ENCODE peak calls at places on chromosomes 13 and 19, in eight cellular contexts. A is OCI-LY7, N is AG04450, I is fibroblast of lung, L is thoracic aorta, S is left lung, Z is IMR-90, G is ascending aorta. O is an unnamed sample.

GRCh38 chr19:17405250-17406038 is at the start of gene BST2:
- DNase-seq in A (peak; percentile 95), N (no peak), I (no peak), L (peak; percentile 20), S (peak; percentile 59), Z (peak; percentile 37), G (peak; percentile 33), O (peak; percentile 20)

GRCh38 chr19:33819496-33819874 is 22.8 kb downstream of the KCTD15 start:
- DNase-seq in A (no peak), N (no peak), I (no peak), L (no peak), S (no peak), Z (no peak), G (no peak), O (no peak)

GRCh38 chr19:18470153-18470552 is 32.2 kb upstream of the ISYNA1 start:
- DNase-seq in A (peak; percentile 41), N (no peak), I (no peak), L (no peak), S (no peak), Z (no peak), G (no peak), O (no peak)

GRCh38 chr13:106233336-106233735 is 302.1 kb downstream of the EFNB2 start:
- DNase-seq in A (no peak), N (no peak), I (no peak), L (no peak), S (no peak), Z (no peak), G (no peak), O (no peak)

GRCh38 chr13:98549728-98550317 is 27.1 kb downstream of the STK24 start:
- DNase-seq in A (no peak), N (no peak), I (no peak), L (no peak), S (no peak), Z (peak; percentile 60), G (no peak), O (no peak)

GRCh38 chr13:100517135-100517534 is 71.5 kb downstream of the GGACT start:
- DNase-seq in A (no peak), N (no peak), I (no peak), L (no peak), S (no peak), Z (no peak), G (no peak), O (no peak)

GRCh38 chr13:60679928-60680693 is 283.1 kb downstream of the TDRD3 start:
- DNase-seq in A (no peak), N (no peak), I (no peak), L (no peak), S (no peak), Z (no peak), G (no peak), O (no peak)

GRCh38 chr13:21033224-21033855 is 28.0 kb downstream of the LATS2 start:
- DNase-seq in A (no peak), N (no peak), I (peak; percentile 66), L (no peak), S (no peak), Z (no peak), G (no peak), O (no peak)

GRCh38 chr19:35144600-35145436 is 1.8 kb downstream of the FXYD7 start:
- DNase-seq in A (peak; percentile 36), N (no peak), I (no peak), L (no peak), S (no peak), Z (no peak), G (no peak), O (peak; percentile 28)

GRCh38 chr13:35720690-35721554 is 244.4 kb upstream of the MAB21L1 start:
- DNase-seq in A (peak; percentile 33), N (no peak), I (peak; percentile 53), L (no peak), S (no peak), Z (peak; percentile 46), G (no peak), O (no peak)

GRCh38 chr19:55482967-55483671 is 1.9 kb upstream of the NAT14 start:
- DNase-seq in A (no peak), N (no peak), I (no peak), L (no peak), S (no peak), Z (no peak), G (no peak), O (no peak)
- H3K9me3 ChIP-seq in A (no peaks in the 10 kb centered on the region), N (no peaks in the 10 kb centered on the region), I (no peaks in the 10 kb centered on the region), L (no peaks in the 10 kb centered on the region), S (no peaks in the 10 kb centered on the region), Z (no peaks in the 10 kb centered on the region), G (no peaks in the 10 kb centered on the region), O (no peaks in the 10 kb centered on the region)

GRCh38 chr19:294819-295686 is 3.9 kb upstream of the PLPP2 start:
- DNase-seq in A (peak; percentile 13), N (no peak), I (no peak), L (no peak), S (no peak), Z (peak; percentile 12), G (no peak), O (peak; percentile 44)

GRCh38 chr19:294341-294818 is 3.2 kb upstream of the PLPP2 start:
- DNase-seq in A (no peak), N (no peak), I (no peak), L (no peak), S (no peak), Z (peak; percentile 8), G (no peak), O (no peak)

GRCh38 chr19:296476-297225 is 5.4 kb upstream of the PLPP2 start:
- DNase-seq in A (no peak), N (no peak), I (no peak), L (no peak), S (peak; percentile 66), Z (no peak), G (no peak), O (no peak)

GRCh38 chr19:293436-294110 is 2.4 kb upstream of the PLPP2 start:
- DNase-seq in A (no peak), N (no peak), I (no peak), L (no peak), S (no peak), Z (no peak), G (no peak), O (no peak)

GRCh38 chr19:295687-296370 is 4.6 kb upstream of the PLPP2 start:
- DNase-seq in A (no peak), N (no peak), I (no peak), L (no peak), S (no peak), Z (no peak), G (no peak), O (no peak)
- H3K4me3 ChIP-seq in A (no peak overlapping the region), N (no peak overlapping the region), I (no peak overlapping the region), L (no peak overlapping the region), S (no peak overlapping the region), Z (no peak overlapping the region), G (no peak overlapping the region), O (no peak overlapping the region)

GRCh38 chr19:37519890-37520289 is 13.2 kb downstream of the ZNF793 start:
- DNase-seq in A (no peak), N (no peak), I (peak; percentile 12), L (no peak), S (no peak), Z (peak; percentile 28), G (no peak), O (no peak)
- H3K9me3 ChIP-seq in A (peaks cover 5% of the 10 kb centered on the region), N (peaks cover 52% of the 10 kb centered on the region), I (no peaks in the 10 kb centered on the region), L (peaks cover 27% of the 10 kb centered on the region), S (peaks cover 100% of the 10 kb centered on the region), Z (peaks cover 30% of the 10 kb centered on the region), G (peaks cover 88% of the 10 kb centered on the region), O (peaks cover 3% of the 10 kb centered on the region)

DNA sequence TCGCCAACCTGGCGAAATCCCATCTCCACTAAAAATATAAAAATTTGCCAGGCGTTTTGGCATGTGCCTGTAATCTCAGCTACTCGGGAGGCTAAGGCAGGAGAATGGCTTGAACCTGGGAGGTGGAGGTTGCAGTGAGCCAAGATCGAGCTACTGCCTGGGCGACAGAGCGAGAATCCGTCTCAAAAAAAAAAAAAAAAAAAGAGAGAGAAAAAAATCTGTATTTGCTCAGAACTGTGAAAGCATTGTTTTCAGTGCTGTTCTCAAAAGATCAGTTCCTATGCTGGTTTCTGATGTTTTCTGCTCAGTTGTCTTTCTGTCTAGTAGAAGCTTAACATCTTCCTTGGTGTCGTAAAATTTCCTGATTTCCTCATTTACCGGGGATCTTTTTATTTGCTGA is 2.5 kb downstream of the SF3A2 start:
- DNase-seq in A (peak; percentile 42), N (no peak), I (no peak), L (no peak), S (no peak), Z (no peak), G (no peak), O (no peak)
- H3K4me3 ChIP-seq in A (peak overlapping the region; percentile 96), N (peak overlapping the region; percentile 60), I (peak overlapping the region; percentile 67), L (peak overlapping the region; percentile 74), S (peak overlapping the region; percentile 98), Z (peak overlapping the region; percentile 25), G (peak overlapping the region; percentile 68), O (peak overlapping the region; percentile 53)

DNA sequence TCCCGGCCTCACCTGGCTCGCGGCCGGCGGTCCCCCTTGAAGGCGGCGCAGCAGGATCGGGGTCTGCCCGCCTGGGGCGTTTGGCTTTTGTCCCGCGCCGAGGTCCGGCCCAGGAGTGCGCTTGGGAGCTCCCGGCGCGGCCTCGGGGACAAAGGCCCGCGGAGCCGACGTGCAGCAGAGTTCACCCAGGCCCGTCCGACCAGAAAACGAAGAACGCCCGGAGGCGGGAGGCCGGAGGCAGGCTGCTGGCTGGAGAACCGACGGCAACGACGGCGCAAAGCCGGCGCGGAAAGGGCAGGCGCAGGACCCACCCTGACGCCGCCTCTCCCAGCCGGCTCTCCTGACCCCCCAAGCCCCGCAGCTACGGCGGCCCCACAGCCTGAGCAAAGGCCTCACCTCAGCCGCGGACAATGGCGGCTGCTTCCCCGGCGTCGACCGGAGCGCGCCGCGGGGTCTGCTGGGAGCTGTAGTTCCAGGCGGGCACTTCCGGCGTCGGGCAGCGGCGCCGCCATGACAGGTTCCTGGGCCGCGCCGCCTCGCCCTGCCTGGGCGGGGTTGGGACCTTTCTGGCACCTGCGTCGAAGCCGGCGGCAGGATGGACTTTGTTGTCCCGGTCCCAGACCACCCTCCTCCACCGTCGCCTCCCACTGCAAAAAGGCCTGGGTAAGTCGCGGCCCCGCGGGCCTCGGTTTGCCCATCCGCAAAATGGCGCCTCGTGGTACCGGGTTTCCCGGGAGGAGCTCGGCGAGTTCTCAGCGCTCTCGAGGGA is at the start of gene ZNF606:
- DNase-seq in A (peak; percentile 81), N (peak; percentile 44), I (peak; percentile 89), L (peak; percentile 33), S (peak; percentile 89), Z (peak; percentile 84), G (peak; percentile 25), O (peak; percentile 85)
- H3K9me3 ChIP-seq in A (peaks cover 24% of the 10 kb centered on the region), N (peaks cover 80% of the 10 kb centered on the region), I (peaks cover 5% of the 10 kb centered on the region), L (peaks cover 51% of the 10 kb centered on the region), S (peaks cover 75% of the 10 kb centered on the region), Z (peaks cover 58% of the 10 kb centered on the region), G (peaks cover 70% of the 10 kb centered on the region), O (no peaks in the 10 kb centered on the region)

DNA sequence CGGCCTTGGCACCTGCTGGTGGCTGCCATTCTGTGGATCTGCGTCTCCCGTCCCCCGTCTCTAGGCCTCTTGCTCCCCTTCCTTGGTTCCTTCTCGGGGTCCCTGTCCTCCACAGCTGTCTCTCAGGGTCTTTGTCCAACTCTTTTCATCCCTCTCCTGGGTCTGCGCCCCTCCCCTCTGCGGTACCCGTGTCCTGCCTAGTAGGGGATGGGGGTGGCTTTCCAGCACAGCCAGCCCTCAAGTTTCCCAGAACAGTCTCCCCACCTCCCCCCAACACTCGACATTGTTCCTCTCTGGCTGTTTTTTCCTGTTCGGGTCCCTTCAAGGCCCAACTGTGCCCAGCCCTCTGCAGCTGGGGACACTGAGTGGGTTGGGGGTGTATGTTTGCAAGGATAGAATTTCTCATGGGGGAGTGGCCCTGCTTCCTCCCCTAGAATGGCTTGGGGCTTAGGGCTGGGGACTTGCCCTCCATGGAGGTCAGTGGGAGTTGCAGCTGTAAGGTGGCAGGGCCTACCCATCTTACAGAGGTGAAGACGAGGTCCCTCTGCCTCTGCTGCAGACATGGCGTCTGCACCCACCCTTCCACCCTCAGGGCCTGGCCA is 762 bp upstream of the ADM5 start:
- DNase-seq in A (no peak), N (no peak), I (no peak), L (no peak), S (no peak), Z (no peak), G (no peak), O (no peak)
- H3K4me3 ChIP-seq in A (no peak overlapping the region), N (no peak overlapping the region), I (no peak overlapping the region), L (no peak overlapping the region), S (peak overlapping the region; percentile 39), Z (no peak overlapping the region), G (peak overlapping the region; percentile 65), O (no peak overlapping the region)